ENCODE peak calls at places on chromosomes 1 and 21, in five cellular contexts. One of them, this sample, is unnamed.

GRCh38 chr1:161274874-161275273 is 16.3 kb downstream of the PCP4L1 start:
- DNase-seq in psoas muscle: no peak
- DNase-seq in ovary: no peak
- DNase-seq in heart right ventricle: no peak
- DNase-seq in lower lobe of right lung: no peak
- DNase-seq in this sample: no peak

GRCh38 chr1:153608742-153609584 is 4.0 kb downstream of the S100A16 start:
- DNase-seq in psoas muscle: peak
- DNase-seq in ovary: peak
- DNase-seq in heart right ventricle: peak
- DNase-seq in lower lobe of right lung: peak
- DNase-seq in this sample: peak

GRCh38 chr1:115840615-115841460 is at the start of gene NHLH2:
- DNase-seq in psoas muscle: no peak
- DNase-seq in ovary: no peak
- DNase-seq in heart right ventricle: no peak
- DNase-seq in lower lobe of right lung: no peak
- DNase-seq in this sample: no peak

GRCh38 chr1:94060720-94061119 is 60.2 kb downstream of the ABCA4 start:
- DNase-seq in psoas muscle: no peak
- DNase-seq in ovary: no peak
- DNase-seq in heart right ventricle: no peak
- DNase-seq in lower lobe of right lung: no peak
- DNase-seq in this sample: no peak

GRCh38 chr21:45455321-45456013 is 50.5 kb downstream of the COL18A1 start:
- DNase-seq in psoas muscle: peak
- DNase-seq in ovary: no peak
- DNase-seq in heart right ventricle: peak
- DNase-seq in lower lobe of right lung: no peak
- DNase-seq in this sample: peak

GRCh38 chr1:44847786-44848185 is 4.7 kb upstream of the PTCH2 start:
- DNase-seq in psoas muscle: peak
- DNase-seq in ovary: peak
- DNase-seq in heart right ventricle: no peak
- DNase-seq in lower lobe of right lung: no peak
- DNase-seq in this sample: no peak

GRCh38 chr1:201127755-201128455 is 921 bp upstream of the ASCL5 start:
- DNase-seq in psoas muscle: no peak
- DNase-seq in ovary: no peak
- DNase-seq in heart right ventricle: no peak
- DNase-seq in lower lobe of right lung: peak
- DNase-seq in this sample: peak

GRCh38 chr1:205488074-205488723 is 16.3 kb upstream of the CDK18 start:
- DNase-seq in psoas muscle: no peak
- DNase-seq in ovary: peak
- DNase-seq in heart right ventricle: no peak
- DNase-seq in lower lobe of right lung: no peak
- DNase-seq in this sample: peak

GRCh38 chr1:235736263-235736662 is 86.7 kb upstream of the GNG4 start:
- DNase-seq in psoas muscle: no peak
- DNase-seq in ovary: no peak
- DNase-seq in heart right ventricle: no peak
- DNase-seq in lower lobe of right lung: no peak
- DNase-seq in this sample: no peak

GRCh38 chr1:60573726-60574409 is 500.3 kb upstream of the C1orf87 start:
- DNase-seq in psoas muscle: no peak
- DNase-seq in ovary: no peak
- DNase-seq in heart right ventricle: no peak
- DNase-seq in lower lobe of right lung: no peak
- DNase-seq in this sample: peak

GRCh38 chr1:167803358-167804217 is 81.8 kb downstream of the MPZL1 start:
- DNase-seq in psoas muscle: peak
- DNase-seq in ovary: peak
- DNase-seq in heart right ventricle: peak
- DNase-seq in lower lobe of right lung: peak
- DNase-seq in this sample: peak

GRCh38 chr1:238558156-238558555 is 667.4 kb upstream of the ZP4 start:
- DNase-seq in psoas muscle: no peak
- DNase-seq in ovary: no peak
- DNase-seq in heart right ventricle: no peak
- DNase-seq in lower lobe of right lung: no peak
- DNase-seq in this sample: peak

GRCh38 chr1:31587720-31588423 is 11.6 kb downstream of the TINAGL1 start:
- DNase-seq in psoas muscle: peak
- DNase-seq in ovary: peak
- DNase-seq in heart right ventricle: peak
- DNase-seq in lower lobe of right lung: peak
- DNase-seq in this sample: peak

GRCh38 chr1:169890761-169891538 is 2.7 kb downstream of the SCYL3 start:
- DNase-seq in psoas muscle: no peak
- DNase-seq in ovary: no peak
- DNase-seq in heart right ventricle: no peak
- DNase-seq in lower lobe of right lung: no peak
- DNase-seq in this sample: no peak

GRCh38 chr1:166233750-166234366 is 67.1 kb upstream of the FAM78B start:
- DNase-seq in psoas muscle: no peak
- DNase-seq in ovary: no peak
- DNase-seq in heart right ventricle: no peak
- DNase-seq in lower lobe of right lung: peak
- DNase-seq in this sample: no peak

GRCh38 chr1:50108497-50109073 is at the start of gene ELAVL4:
- DNase-seq in psoas muscle: no peak
- DNase-seq in ovary: no peak
- DNase-seq in heart right ventricle: no peak
- DNase-seq in lower lobe of right lung: no peak
- DNase-seq in this sample: no peak

GRCh38 chr1:41360074-41361027 is 883 bp upstream of the FOXO6 start:
- DNase-seq in psoas muscle: no peak
- DNase-seq in ovary: peak
- DNase-seq in heart right ventricle: no peak
- DNase-seq in lower lobe of right lung: no peak
- DNase-seq in this sample: no peak

GRCh38 chr1:156584813-156585212 is 5.3 kb downstream of the TTC24 start:
- DNase-seq in psoas muscle: no peak
- DNase-seq in ovary: no peak
- DNase-seq in heart right ventricle: no peak
- DNase-seq in lower lobe of right lung: no peak
- DNase-seq in this sample: no peak

GRCh38 chr1:183227382-183227781 is 41.3 kb downstream of the LAMC2 start:
- DNase-seq in psoas muscle: no peak
- DNase-seq in ovary: no peak
- DNase-seq in heart right ventricle: no peak
- DNase-seq in lower lobe of right lung: no peak
- DNase-seq in this sample: no peak

GRCh38 chr1:36814774-36815173 is 219.5 kb downstream of the GRIK3 start:
- DNase-seq in psoas muscle: no peak
- DNase-seq in ovary: no peak
- DNase-seq in heart right ventricle: no peak
- DNase-seq in lower lobe of right lung: no peak
- DNase-seq in this sample: no peak

GRCh38 chr1:90973897-90974798 is 47.7 kb downstream of the ZNF644 start:
- DNase-seq in psoas muscle: no peak
- DNase-seq in ovary: no peak
- DNase-seq in heart right ventricle: no peak
- DNase-seq in lower lobe of right lung: no peak
- DNase-seq in this sample: peak
- H3K27ac ChIP-seq in psoas muscle: no peak
- H3K27ac ChIP-seq in ovary: no peak
- H3K27ac ChIP-seq in heart right ventricle: no peak
- H3K27ac ChIP-seq in lower lobe of right lung: no peak
- H3K27ac ChIP-seq in this sample: peak

DNA sequence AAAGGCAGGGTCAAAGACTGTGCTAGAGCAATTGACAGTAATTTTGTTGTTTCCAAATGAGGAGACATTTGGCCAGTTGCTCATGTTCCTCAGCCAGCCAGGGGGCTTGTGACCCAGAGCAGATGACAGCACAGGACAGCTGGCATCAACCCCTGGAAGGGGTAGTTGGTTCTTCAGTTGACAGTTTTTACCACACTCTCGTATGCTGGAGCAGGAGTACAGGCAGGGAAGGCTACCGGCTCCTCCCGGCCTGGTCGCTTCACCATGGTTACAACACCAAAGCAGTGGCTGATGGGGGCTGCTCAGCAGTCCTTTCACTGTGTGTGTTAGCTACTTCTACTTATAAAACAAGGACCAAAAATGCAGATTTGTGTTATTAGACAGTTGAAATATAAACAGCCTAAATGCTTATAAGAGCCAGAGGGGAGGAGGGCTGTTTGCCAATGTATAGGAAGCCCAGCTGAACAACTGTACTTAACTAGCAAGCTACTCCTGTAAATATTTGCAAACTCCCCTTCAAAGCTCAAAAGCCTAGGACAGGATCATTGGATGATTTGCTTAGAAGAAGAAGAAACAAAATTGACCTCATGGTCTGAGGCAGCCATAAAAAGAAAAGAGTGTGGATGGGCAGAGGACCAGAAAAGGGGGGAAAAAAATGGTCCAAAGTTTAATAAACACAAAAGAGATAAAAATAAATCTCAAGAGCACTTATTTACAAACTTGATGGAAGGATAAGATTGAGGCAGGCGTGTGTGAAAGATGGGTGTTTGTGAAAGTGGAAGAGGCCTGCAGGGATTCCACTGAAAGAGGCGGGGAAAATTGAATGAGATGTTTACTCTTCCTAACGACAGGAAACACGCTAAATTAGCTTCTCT is 57.0 kb downstream of the TGFB2 start:
- DNase-seq in psoas muscle: no peak
- DNase-seq in ovary: no peak
- DNase-seq in heart right ventricle: no peak
- DNase-seq in lower lobe of right lung: no peak
- DNase-seq in this sample: no peak
- H3K4me3 ChIP-seq in psoas muscle: no peak
- H3K4me3 ChIP-seq in ovary: no peak
- H3K4me3 ChIP-seq in heart right ventricle: no peak
- H3K4me3 ChIP-seq in lower lobe of right lung: no peak
- H3K4me3 ChIP-seq in this sample: no peak

GRCh38 chr1:47189844-47190562 is at the start of gene PDZK1IP1:
- DNase-seq in psoas muscle: peak
- DNase-seq in ovary: peak
- DNase-seq in heart right ventricle: peak
- DNase-seq in lower lobe of right lung: peak
- DNase-seq in this sample: peak
- H3K27ac ChIP-seq in psoas muscle: peak
- H3K27ac ChIP-seq in ovary: no peak
- H3K27ac ChIP-seq in heart right ventricle: no peak
- H3K27ac ChIP-seq in lower lobe of right lung: peak
- H3K27ac ChIP-seq in this sample: no peak

GRCh38 chr1:7568053-7568452 is 203.0 kb upstream of the VAMP3 start:
- DNase-seq in psoas muscle: no peak
- DNase-seq in ovary: no peak
- DNase-seq in heart right ventricle: no peak
- DNase-seq in lower lobe of right lung: no peak
- DNase-seq in this sample: no peak
- H3K4me3 ChIP-seq in psoas muscle: no peak
- H3K4me3 ChIP-seq in ovary: no peak
- H3K4me3 ChIP-seq in heart right ventricle: no peak
- H3K4me3 ChIP-seq in lower lobe of right lung: no peak
- H3K4me3 ChIP-seq in this sample: no peak

GRCh38 chr1:39102537-39103320 is 76.6 kb downstream of the NDUFS5 start:
- DNase-seq in psoas muscle: no peak
- DNase-seq in ovary: peak
- DNase-seq in heart right ventricle: no peak
- DNase-seq in lower lobe of right lung: no peak
- DNase-seq in this sample: peak
- H3K27ac ChIP-seq in psoas muscle: no peak
- H3K27ac ChIP-seq in ovary: no peak
- H3K27ac ChIP-seq in heart right ventricle: no peak
- H3K27ac ChIP-seq in lower lobe of right lung: no peak
- H3K27ac ChIP-seq in this sample: peak

GRCh38 chr1:155196893-155197638 is 10.6 kb downstream of the THBS3 start:
- DNase-seq in psoas muscle: peak
- DNase-seq in ovary: peak
- DNase-seq in heart right ventricle: no peak
- DNase-seq in lower lobe of right lung: peak
- DNase-seq in this sample: no peak
- H3K4me3 ChIP-seq in psoas muscle: no peak
- H3K4me3 ChIP-seq in ovary: no peak
- H3K4me3 ChIP-seq in heart right ventricle: no peak
- H3K4me3 ChIP-seq in lower lobe of right lung: no peak
- H3K4me3 ChIP-seq in this sample: no peak

DNA sequence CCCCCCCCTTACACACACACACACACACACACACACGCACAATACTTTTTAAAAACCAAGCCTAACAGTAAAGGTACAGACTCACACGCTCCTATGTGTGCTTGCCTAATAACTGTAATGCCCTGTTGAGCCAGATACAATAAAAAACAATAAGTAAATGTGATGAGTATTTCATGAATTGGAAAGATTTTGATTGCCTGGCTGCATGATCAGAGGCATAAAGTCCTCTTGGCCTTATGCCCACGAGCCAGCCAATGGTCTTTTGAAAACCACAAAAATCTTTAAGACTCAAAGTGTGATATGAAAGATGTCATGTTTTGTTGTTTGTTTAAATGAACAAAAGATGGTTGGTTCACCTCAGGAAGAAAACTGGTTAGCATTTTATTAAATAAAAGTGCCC is 441.9 kb upstream of the ZRANB2 start:
- DNase-seq in psoas muscle: no peak
- DNase-seq in ovary: no peak
- DNase-seq in heart right ventricle: no peak
- DNase-seq in lower lobe of right lung: no peak
- DNase-seq in this sample: peak
- H3K27ac ChIP-seq in psoas muscle: no peak
- H3K27ac ChIP-seq in ovary: no peak
- H3K27ac ChIP-seq in heart right ventricle: no peak
- H3K27ac ChIP-seq in lower lobe of right lung: no peak
- H3K27ac ChIP-seq in this sample: no peak

DNA sequence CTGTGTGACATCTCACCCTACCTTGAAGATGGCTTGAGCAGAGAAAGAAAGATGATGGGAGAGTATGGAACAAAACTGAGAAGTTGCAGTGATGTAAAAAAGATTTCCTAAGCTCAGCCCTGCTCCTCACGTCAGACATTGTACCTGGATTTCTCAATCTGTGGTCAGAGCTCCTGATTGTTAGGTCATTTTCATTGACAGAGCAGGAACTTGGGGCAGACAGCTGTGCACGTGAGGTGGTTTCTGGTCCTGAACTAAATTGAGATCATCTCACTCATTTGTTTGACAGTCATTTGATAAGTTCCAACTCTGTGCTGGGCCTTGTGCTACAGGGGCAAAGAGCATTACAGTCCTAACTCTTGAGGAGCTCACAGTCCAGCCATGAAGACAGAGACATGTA is 10.2 kb downstream of the TRAF3IP3 start:
- DNase-seq in psoas muscle: no peak
- DNase-seq in ovary: no peak
- DNase-seq in heart right ventricle: no peak
- DNase-seq in lower lobe of right lung: no peak
- DNase-seq in this sample: no peak
- H3K4me3 ChIP-seq in psoas muscle: no peak
- H3K4me3 ChIP-seq in ovary: no peak
- H3K4me3 ChIP-seq in heart right ventricle: no peak
- H3K4me3 ChIP-seq in lower lobe of right lung: no peak
- H3K4me3 ChIP-seq in this sample: no peak

This sample was measured in GM23248.